ENCODE peak calls at places on chromosomes 7 and 10, in eight cellular contexts. One of them, this sample, is unnamed.

GRCh38 chr10:73908853-73909611 is 1.9 kb upstream of the PLAU start:
- DNase-seq in GM23338: no peak
- DNase-seq in heart right ventricle: no peak
- DNase-seq in PC-3: peak; percentile 100
- DNase-seq in tibial artery: peak; percentile 68
- DNase-seq in body of pancreas: no peak
- DNase-seq in tibial nerve: no peak
- DNase-seq in right lobe of liver: no peak
- DNase-seq in this sample: no peak

GRCh38 chr10:45470098-45471012 is 96.3 kb downstream of the ALOX5 start:
- DNase-seq in tibial artery: no peak
- DNase-seq in body of pancreas: no peak
- DNase-seq in tibial nerve: no peak
- DNase-seq in PC-3: peak; percentile 82
- DNase-seq in heart right ventricle: no peak
- DNase-seq in right lobe of liver: peak; percentile 69
- DNase-seq in GM23338: peak; percentile 54
- DNase-seq in this sample: no peak

GRCh38 chr10:31604141-31604540 is 285.1 kb downstream of the ZEB1 start:
- DNase-seq in PC-3: no peak
- DNase-seq in tibial artery: no peak
- DNase-seq in GM23338: peak; percentile 24
- DNase-seq in tibial nerve: no peak
- DNase-seq in right lobe of liver: no peak
- DNase-seq in heart right ventricle: peak; percentile 27
- DNase-seq in body of pancreas: no peak
- DNase-seq in this sample: peak; percentile 37

GRCh38 chr7:128121731-128122576 is 90.7 kb upstream of the LRRC4 start:
- DNase-seq in heart right ventricle: peak; percentile 28
- DNase-seq in tibial artery: no peak
- DNase-seq in GM23338: peak; percentile 50
- DNase-seq in PC-3: no peak
- DNase-seq in tibial nerve: no peak
- DNase-seq in right lobe of liver: peak; percentile 57
- DNase-seq in body of pancreas: no peak
- DNase-seq in this sample: peak; percentile 34

GRCh38 chr7:10360050-10360449 is 613.6 kb upstream of the PHF14 start:
- DNase-seq in PC-3: no peak
- DNase-seq in heart right ventricle: no peak
- DNase-seq in tibial artery: no peak
- DNase-seq in tibial nerve: no peak
- DNase-seq in body of pancreas: no peak
- DNase-seq in GM23338: no peak
- DNase-seq in right lobe of liver: no peak
- DNase-seq in this sample: no peak

GRCh38 chr10:63700209-63700934 is 179.2 kb downstream of the REEP3 start:
- DNase-seq in GM23338: no peak
- DNase-seq in body of pancreas: peak; percentile 26
- DNase-seq in tibial nerve: no peak
- DNase-seq in tibial artery: peak; percentile 82
- DNase-seq in PC-3: peak; percentile 99
- DNase-seq in heart right ventricle: no peak
- DNase-seq in right lobe of liver: no peak
- DNase-seq in this sample: peak; percentile 78

GRCh38 chr10:10855178-10855577 is 162.5 kb upstream of the CELF2 start:
- DNase-seq in body of pancreas: no peak
- DNase-seq in GM23338: no peak
- DNase-seq in tibial artery: no peak
- DNase-seq in tibial nerve: no peak
- DNase-seq in PC-3: no peak
- DNase-seq in heart right ventricle: no peak
- DNase-seq in right lobe of liver: no peak
- DNase-seq in this sample: no peak

GRCh38 chr7:15780271-15780670 is 93.8 kb upstream of the MEOX2 start:
- DNase-seq in heart right ventricle: no peak
- DNase-seq in GM23338: peak; percentile 16
- DNase-seq in body of pancreas: no peak
- DNase-seq in PC-3: no peak
- DNase-seq in right lobe of liver: no peak
- DNase-seq in tibial artery: no peak
- DNase-seq in tibial nerve: no peak
- DNase-seq in this sample: no peak

GRCh38 chr7:25951414-25952276 is 200.4 kb upstream of the NFE2L3 start:
- DNase-seq in tibial nerve: no peak
- DNase-seq in PC-3: no peak
- DNase-seq in GM23338: peak; percentile 44
- DNase-seq in body of pancreas: peak; percentile 45
- DNase-seq in heart right ventricle: no peak
- DNase-seq in right lobe of liver: no peak
- DNase-seq in tibial artery: no peak
- DNase-seq in this sample: no peak

GRCh38 chr10:5361966-5362365 is 2.8 kb upstream of the UCN3 start:
- DNase-seq in right lobe of liver: no peak
- DNase-seq in heart right ventricle: no peak
- DNase-seq in PC-3: no peak
- DNase-seq in body of pancreas: no peak
- DNase-seq in GM23338: no peak
- DNase-seq in tibial artery: no peak
- DNase-seq in tibial nerve: no peak
- DNase-seq in this sample: no peak

GRCh38 chr7:147547252-147547897 is 1043.2 kb upstream of the C7orf33 start:
- DNase-seq in tibial artery: no peak
- DNase-seq in GM23338: peak; percentile 64
- DNase-seq in heart right ventricle: no peak
- DNase-seq in PC-3: peak; percentile 66
- DNase-seq in right lobe of liver: no peak
- DNase-seq in body of pancreas: peak; percentile 58
- DNase-seq in tibial nerve: no peak
- DNase-seq in this sample: no peak

GRCh38 chr10:112775347-112775746 is 174.7 kb upstream of the TCF7L2 start:
- DNase-seq in heart right ventricle: no peak
- DNase-seq in PC-3: no peak
- DNase-seq in GM23338: no peak
- DNase-seq in tibial nerve: no peak
- DNase-seq in right lobe of liver: no peak
- DNase-seq in tibial artery: no peak
- DNase-seq in body of pancreas: no peak
- DNase-seq in this sample: no peak

GRCh38 chr7:151142686-151143040 is 24.8 kb downstream of the GBX1 start:
- DNase-seq in body of pancreas: peak; percentile 50
- DNase-seq in tibial artery: no peak
- DNase-seq in PC-3: no peak
- DNase-seq in heart right ventricle: no peak
- DNase-seq in tibial nerve: no peak
- DNase-seq in right lobe of liver: peak; percentile 37
- DNase-seq in GM23338: peak; percentile 53
- DNase-seq in this sample: peak; percentile 49

GRCh38 chr7:150685219-150686029 is at the start of gene GIMAP2:
- DNase-seq in right lobe of liver: no peak
- DNase-seq in tibial artery: no peak
- DNase-seq in tibial nerve: no peak
- DNase-seq in heart right ventricle: no peak
- DNase-seq in PC-3: peak; percentile 15
- DNase-seq in GM23338: no peak
- DNase-seq in body of pancreas: no peak
- DNase-seq in this sample: no peak

GRCh38 chr10:31962826-31963597 is 34.4 kb upstream of the ARHGAP12 start:
- DNase-seq in tibial artery: no peak
- DNase-seq in body of pancreas: no peak
- DNase-seq in tibial nerve: no peak
- DNase-seq in heart right ventricle: no peak
- DNase-seq in right lobe of liver: no peak
- DNase-seq in GM23338: no peak
- DNase-seq in PC-3: no peak
- DNase-seq in this sample: no peak

GRCh38 chr10:46528675-46529615 is 27.5 kb downstream of the GPRIN2 start:
- DNase-seq in PC-3: no peak
- DNase-seq in GM23338: no peak
- DNase-seq in right lobe of liver: no peak
- DNase-seq in tibial artery: peak; percentile 18
- DNase-seq in heart right ventricle: no peak
- DNase-seq in tibial nerve: no peak
- DNase-seq in body of pancreas: peak; percentile 3
- DNase-seq in this sample: peak; percentile 36

GRCh38 chr7:86645676-86646276 is 2.1 kb downstream of the GRM3 start:
- DNase-seq in body of pancreas: no peak
- DNase-seq in tibial artery: no peak
- DNase-seq in PC-3: no peak
- DNase-seq in right lobe of liver: no peak
- DNase-seq in heart right ventricle: no peak
- DNase-seq in tibial nerve: no peak
- DNase-seq in GM23338: no peak
- DNase-seq in this sample: no peak

GRCh38 chr7:78587443-78588044 is 789.0 kb downstream of the PHTF2 start:
- DNase-seq in tibial nerve: no peak
- DNase-seq in right lobe of liver: no peak
- DNase-seq in tibial artery: no peak
- DNase-seq in body of pancreas: peak; percentile 23
- DNase-seq in heart right ventricle: no peak
- DNase-seq in PC-3: peak; percentile 70
- DNase-seq in GM23338: peak; percentile 44
- DNase-seq in this sample: no peak

DNA sequence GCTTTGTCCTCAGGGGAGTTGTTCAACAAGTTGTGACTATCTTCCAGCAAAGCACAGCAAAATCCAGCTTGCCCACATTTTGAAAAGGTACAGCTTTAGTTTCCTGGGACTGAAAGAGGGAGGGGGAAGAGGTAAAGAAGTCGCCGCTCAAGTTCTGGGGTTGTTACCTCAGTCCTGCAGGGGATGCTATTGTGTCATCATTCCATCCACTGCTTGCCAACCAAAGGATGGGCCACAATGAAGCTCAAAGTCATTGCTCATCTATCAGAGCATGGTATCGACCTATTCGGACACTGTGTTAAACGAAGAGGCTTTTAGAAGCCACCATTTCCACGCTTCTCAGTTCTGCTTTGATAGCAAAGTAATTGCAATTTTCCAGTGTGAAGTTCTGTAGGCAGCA is 34.3 kb downstream of the NPY start:
- DNase-seq in heart right ventricle: no peak
- DNase-seq in tibial nerve: no peak
- DNase-seq in PC-3: peak; percentile 53
- DNase-seq in tibial artery: no peak
- DNase-seq in body of pancreas: no peak
- DNase-seq in right lobe of liver: no peak
- DNase-seq in GM23338: peak; percentile 84
- DNase-seq in this sample: no peak
- TF ChIP-seq CTCF in heart right ventricle: no peak
- TF ChIP-seq CTCF in tibial nerve: no peak
- TF ChIP-seq CTCF in PC-3: peak; percentile 56
- TF ChIP-seq CTCF in tibial artery: no peak
- TF ChIP-seq CTCF in body of pancreas: no peak
- TF ChIP-seq CTCF in right lobe of liver: peak; percentile 27
- TF ChIP-seq CTCF in GM23338: peak; percentile 87
- TF ChIP-seq CTCF in this sample: peak; percentile 31

DNA sequence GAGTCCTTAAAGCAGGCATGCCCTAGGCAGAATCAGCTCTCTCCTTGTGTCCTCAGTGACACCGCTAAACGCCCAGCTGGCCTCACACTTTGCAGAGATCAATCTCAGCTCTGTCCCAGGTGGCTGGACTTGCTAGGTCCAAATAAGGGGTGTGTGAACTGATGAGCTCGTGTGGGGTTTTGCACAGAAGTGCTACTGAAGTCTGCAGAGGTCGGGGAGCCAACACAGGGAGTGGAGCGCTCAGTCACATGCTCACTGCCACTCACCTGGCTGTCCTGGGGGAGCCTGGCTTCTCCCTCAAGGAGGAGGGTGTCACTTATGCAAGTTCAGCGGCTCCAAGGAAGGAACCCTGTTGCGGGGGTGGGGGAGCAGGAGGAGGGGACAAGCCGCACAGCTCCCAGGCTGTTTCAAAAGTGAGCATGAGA is 2.0 kb downstream of the ELN start:
- DNase-seq in PC-3: no peak
- DNase-seq in heart right ventricle: no peak
- DNase-seq in right lobe of liver: no peak
- DNase-seq in GM23338: peak; percentile 27
- DNase-seq in tibial nerve: no peak
- DNase-seq in tibial artery: no peak
- DNase-seq in body of pancreas: peak; percentile 54
- DNase-seq in this sample: peak; percentile 56
- H3K4me3 ChIP-seq in PC-3: no peak overlapping the region
- H3K4me3 ChIP-seq in heart right ventricle: peak overlapping the region; percentile 48
- H3K4me3 ChIP-seq in right lobe of liver: no peak overlapping the region
- H3K4me3 ChIP-seq in GM23338: no peak overlapping the region
- H3K4me3 ChIP-seq in tibial nerve: peak overlapping the region; percentile 58
- H3K4me3 ChIP-seq in tibial artery: peak overlapping the region; percentile 80
- H3K4me3 ChIP-seq in body of pancreas: no peak overlapping the region
- H3K4me3 ChIP-seq in this sample: peak overlapping the region; percentile 58

DNA sequence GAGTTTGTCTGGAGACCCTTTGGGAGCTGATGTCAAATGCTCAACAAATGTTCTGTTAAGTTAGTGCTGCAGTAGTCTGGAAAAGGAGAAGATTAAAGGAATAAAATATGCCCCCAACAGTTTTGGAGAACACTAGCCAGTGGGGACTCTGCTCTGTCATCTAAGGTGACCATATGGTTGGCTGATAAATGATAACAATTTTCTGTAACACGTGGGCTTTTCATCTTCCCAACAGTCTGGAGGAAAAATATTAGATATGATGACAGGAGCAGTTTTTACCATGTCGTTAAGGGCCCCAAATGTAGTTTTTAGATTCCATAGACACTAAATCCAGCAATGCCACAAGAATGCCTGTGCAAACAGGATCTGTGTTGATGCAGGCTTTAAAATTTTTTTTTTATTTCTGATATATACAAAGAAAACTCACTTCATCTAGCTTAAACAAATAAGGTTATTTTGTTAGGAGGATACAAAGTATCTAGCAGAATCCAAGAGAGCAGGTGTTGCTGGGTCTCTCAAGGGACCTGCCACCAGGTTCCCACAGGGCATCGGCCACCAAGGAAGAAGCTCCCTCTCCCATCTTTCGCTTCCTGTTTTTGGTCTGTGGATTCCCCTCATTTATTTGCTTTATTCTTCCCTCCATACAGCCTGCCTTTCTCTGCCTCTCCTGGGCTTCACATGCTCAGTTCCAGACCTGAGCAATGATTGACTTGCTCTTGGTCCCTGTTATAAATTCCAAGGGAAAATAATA is 6.2 kb upstream of the CFAP58 start:
- DNase-seq in tibial nerve: no peak
- DNase-seq in body of pancreas: no peak
- DNase-seq in tibial artery: no peak
- DNase-seq in GM23338: no peak
- DNase-seq in right lobe of liver: no peak
- DNase-seq in PC-3: no peak
- DNase-seq in heart right ventricle: no peak
- DNase-seq in this sample: no peak
- H3K4me1 ChIP-seq in tibial nerve: no peaks in the 10 kb centered on the region
- H3K4me1 ChIP-seq in body of pancreas: peaks cover 15% of the 10 kb centered on the region
- H3K4me1 ChIP-seq in tibial artery: peaks cover 13% of the 10 kb centered on the region
- H3K4me1 ChIP-seq in GM23338: peaks cover 14% of the 10 kb centered on the region
- H3K4me1 ChIP-seq in right lobe of liver: no peaks in the 10 kb centered on the region
- H3K4me1 ChIP-seq in PC-3: peaks cover 32% of the 10 kb centered on the region
- H3K4me1 ChIP-seq in heart right ventricle: peaks cover 23% of the 10 kb centered on the region
- H3K4me1 ChIP-seq in this sample: peaks cover 12% of the 10 kb centered on the region

DNA sequence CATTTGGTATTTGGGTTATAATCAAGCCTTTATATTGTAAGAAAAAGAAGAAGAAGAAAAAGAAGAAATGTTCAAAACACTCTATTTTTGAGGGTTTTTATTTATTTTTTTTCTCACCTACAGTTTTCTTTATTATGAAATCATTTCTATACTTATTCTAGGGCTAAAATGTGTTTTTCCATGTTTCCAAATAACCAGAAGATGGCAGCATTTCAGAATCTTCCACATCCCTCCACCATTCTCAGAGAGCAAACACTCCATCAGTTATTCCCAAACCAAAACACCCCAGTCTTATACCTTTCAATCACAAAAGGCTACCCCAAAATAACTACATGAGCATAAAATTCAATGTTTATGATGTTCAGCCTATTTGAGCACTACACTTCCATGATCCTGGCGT is 38.7 kb upstream of the PPP1R17 start:
- DNase-seq in heart right ventricle: no peak
- DNase-seq in tibial artery: no peak
- DNase-seq in right lobe of liver: no peak
- DNase-seq in tibial nerve: no peak
- DNase-seq in body of pancreas: no peak
- DNase-seq in PC-3: peak; percentile 15
- DNase-seq in GM23338: peak; percentile 49
- DNase-seq in this sample: no peak
- TF ChIP-seq CTCF in heart right ventricle: peak; percentile 46
- TF ChIP-seq CTCF in tibial artery: no peak
- TF ChIP-seq CTCF in right lobe of liver: peak; percentile 13
- TF ChIP-seq CTCF in tibial nerve: no peak
- TF ChIP-seq CTCF in body of pancreas: peak; percentile 29
- TF ChIP-seq CTCF in PC-3: peak; percentile 43
- TF ChIP-seq CTCF in GM23338: peak; percentile 62
- TF ChIP-seq CTCF in this sample: no peak